ENCODE peak calls at places on chromosome X, in six cellular contexts. V is AG09319; K is activated CD8-positive, alpha-beta T cell treated with anti-CD3 and anti-CD28 coated beads for 36 hours; R is body of pancreas; B is HCT116; G is neural crest cell. C is an unnamed sample.
A peak's percentile ranks its signal among the peaks of the same experiment; 100 is the strongest.

GRCh38 chrX:17608898-17609297 is 128.4 kb upstream of the SCML1 start:
- DNase-seq in K (no peak), V (no peak), R (peak; percentile 56), G (no peak), B (no peak), C (no peak)

GRCh38 chrX:11952176-11952720 is 186.0 kb upstream of the FRMPD4 start:
- DNase-seq in V (no peak), G (no peak), B (no peak), R (no peak), K (no peak), C (no peak)

GRCh38 chrX:136528645-136529315 is 3.2 kb upstream of the VGLL1 start:
- DNase-seq in V (no peak), R (no peak), G (no peak), K (no peak), B (no peak), C (no peak)

GRCh38 chrX:151754042-151754419 is 19.5 kb downstream of the CNGA2 start:
- DNase-seq in G (no peak), V (peak; percentile 55), R (peak; percentile 23), K (no peak), B (peak; percentile 10), C (peak; percentile 65)

GRCh38 chrX:9534686-9535085 is 69.8 kb downstream of the TBL1X start:
- DNase-seq in V (peak; percentile 36), G (no peak), R (no peak), K (no peak), B (no peak), C (peak; percentile 27)

GRCh38 chrX:10108288-10108687 is 48.5 kb upstream of the CLCN4 start:
- DNase-seq in G (no peak), K (no peak), R (no peak), V (no peak), B (no peak), C (no peak)

GRCh38 chrX:75623535-75623934 is 100.7 kb upstream of the ZDHHC15 start:
- DNase-seq in B (no peak), G (peak; percentile 2), R (no peak), V (no peak), K (peak; percentile 3), C (no peak)

GRCh38 chrX:9569875-9570274 is 105.0 kb downstream of the TBL1X start:
- DNase-seq in R (no peak), K (no peak), B (no peak), V (no peak), G (no peak), C (peak; percentile 66)

GRCh38 chrX:37302569-37302968 is 46.6 kb upstream of the PRRG1 start:
- DNase-seq in R (no peak), G (no peak), V (peak; percentile 5), K (no peak), B (peak; percentile 10), C (no peak)
- TF ChIP-seq CTCF in R (no peak), G (no peak), V (peak; percentile 33), K (no peak), B (no peak), C (peak; percentile 9)

DNA sequence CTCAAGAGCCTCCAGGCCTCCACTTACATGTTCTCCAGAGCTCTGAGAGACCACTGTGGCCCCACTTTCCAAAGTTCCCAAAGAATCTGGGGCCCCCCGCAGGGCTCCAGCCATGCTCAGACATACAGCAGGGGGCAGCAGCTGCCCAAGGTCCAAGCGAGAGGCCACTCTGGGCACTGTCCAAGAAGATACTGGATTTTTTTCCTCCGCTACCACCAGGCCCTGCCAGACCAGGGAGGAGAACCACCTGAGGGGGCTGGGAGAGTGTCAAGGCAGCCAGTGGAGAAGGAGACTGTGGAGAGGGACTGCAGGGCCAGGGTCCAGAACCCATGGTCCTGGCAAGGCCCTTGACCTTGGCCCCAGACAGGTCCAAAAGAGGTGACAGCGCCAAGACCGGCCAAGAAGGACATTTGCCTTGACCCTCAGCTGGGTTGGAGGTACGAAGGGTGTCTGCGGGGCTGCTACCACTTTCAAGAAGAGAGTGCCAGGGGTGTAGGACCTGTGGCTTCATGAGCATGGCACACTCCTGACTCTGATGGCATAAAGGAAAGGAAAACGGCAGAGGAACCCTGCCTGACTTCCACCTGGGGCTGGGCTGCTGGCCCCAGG is 5.3 kb downstream of the EMD start:
- DNase-seq in B (no peak), V (no peak), K (no peak), R (peak; percentile 31), G (no peak), C (no peak)
- TF ChIP-seq CTCF in B (no peak), V (peak; percentile 35), K (no peak), R (peak; percentile 16), G (peak; percentile 28), C (peak; percentile 37)

GRCh38 chrX:23451266-23451665 is 116.6 kb downstream of the PTCHD1 start:
- DNase-seq in R (no peak), V (no peak), K (no peak), G (no peak), B (no peak), C (no peak)
- TF ChIP-seq CTCF in R (no peak), V (no peak), K (no peak), G (peak; percentile 41), B (no peak), C (no peak)

GRCh38 chrX:74536142-74537010 is 78.0 kb downstream of the RLIM start:
- DNase-seq in K (peak; percentile 26), B (no peak), G (peak; percentile 53), R (peak; percentile 60), V (peak; percentile 49), C (peak; percentile 57)
- TF ChIP-seq CTCF in K (no peak), B (no peak), G (peak; percentile 57), R (no peak), V (peak; percentile 30), C (peak; percentile 43)

DNA sequence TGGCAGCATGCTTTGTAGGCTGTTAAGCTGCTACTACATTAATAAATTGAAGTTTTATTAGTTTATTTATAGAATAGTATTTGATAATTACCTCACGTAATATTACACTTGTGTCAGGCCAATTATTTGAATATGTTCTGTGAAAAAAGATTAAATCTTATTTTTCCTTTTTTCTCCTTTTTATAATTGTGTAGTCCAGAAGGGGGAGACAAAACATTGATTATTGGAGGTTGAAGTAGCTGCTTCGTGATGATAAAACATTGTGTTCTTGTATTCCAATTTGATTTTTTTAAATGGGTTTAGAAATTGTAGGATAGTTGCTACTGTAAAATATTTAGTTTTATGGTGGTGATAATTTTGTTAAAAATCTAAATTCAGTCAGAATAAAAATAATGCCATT is 85.7 kb downstream of the DIAPH2 start:
- DNase-seq in B (no peak), K (no peak), R (no peak), G (no peak), V (no peak), C (peak; percentile 2)
- TF ChIP-seq CTCF in B (peak; percentile 6), K (peak; percentile 49), R (no peak), G (peak; percentile 83), V (peak; percentile 43), C (peak; percentile 4)

GRCh38 chrX:138057883-138058282 is 492.0 kb downstream of the ZIC3 start:
- DNase-seq in R (no peak), K (no peak), V (no peak), B (no peak), G (no peak), C (no peak)

DNA sequence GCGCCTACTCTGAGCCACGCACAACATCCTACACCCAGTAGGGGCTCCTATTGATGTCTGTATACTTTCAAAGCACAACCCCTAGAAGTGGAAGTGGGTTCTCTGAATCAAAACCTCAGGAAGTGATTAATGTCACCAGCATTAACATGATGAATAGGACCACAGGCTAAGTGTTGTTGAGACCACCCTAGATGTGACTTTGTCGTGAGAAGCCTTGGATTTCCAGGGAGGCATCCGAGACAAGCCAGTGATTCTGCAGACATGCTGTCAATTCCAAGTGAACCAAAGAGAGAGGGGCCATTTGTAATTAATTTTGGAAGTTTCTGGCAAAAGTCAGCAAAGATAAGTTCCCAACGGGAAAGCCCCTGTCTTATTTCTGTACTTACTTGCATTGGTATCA is 493.0 kb downstream of the ZIC3 start:
- DNase-seq in B (no peak), K (no peak), V (no peak), G (no peak), R (no peak), C (no peak)
- TF ChIP-seq CTCF in B (no peak), K (no peak), V (no peak), G (no peak), R (no peak), C (no peak)

C was measured in astrocyte of the cerebellum.